ENCODE peak calls at places on chromosomes 7 and 10, in ten cellular contexts. E, F, H, N, D, B, P, T, X and R are unnamed samples.

GRCh38 chr10:66671064-66671463 is 254.8 kb upstream of the LRRTM3 start:
- DNase-seq in E (no peak), F (no peak), H (no peak), N (no peak), D (no peak), B (no peak), P (no peak), T (no peak), X (no peak), R (no peak)

GRCh38 chr10:68153473-68154210 is 44.4 kb downstream of the MYPN start:
- DNase-seq in E (no peak), F (peak; percentile 15), H (peak; percentile 46), N (peak; percentile 99), D (no peak), B (peak; percentile 99), P (peak; percentile 100), T (no peak), X (no peak), R (peak; percentile 98)

GRCh38 chr10:124093076-124093773 is at the start of gene CHST15:
- DNase-seq in E (peak; percentile 61), F (no peak), H (peak; percentile 59), N (no peak), D (peak; percentile 74), B (peak; percentile 69), P (peak; percentile 83), T (peak; percentile 53), X (peak; percentile 69), R (peak; percentile 91)

GRCh38 chr7:96415293-96415940 is 93.5 kb upstream of the SLC25A13 start:
- DNase-seq in E (no peak), F (no peak), H (no peak), N (no peak), D (no peak), B (no peak), P (no peak), T (no peak), X (no peak), R (no peak)

GRCh38 chr7:126689037-126689436 is 563.7 kb downstream of the GRM8 start:
- DNase-seq in E (no peak), F (no peak), H (no peak), N (no peak), D (no peak), B (peak; percentile 52), P (no peak), T (no peak), X (no peak), R (no peak)

GRCh38 chr10:126205482-126206210 is 182.6 kb downstream of the ADAM12 start:
- DNase-seq in E (no peak), F (no peak), H (no peak), N (no peak), D (no peak), B (peak; percentile 70), P (no peak), T (no peak), X (no peak), R (no peak)

GRCh38 chr7:148148456-148148855 is 442.1 kb upstream of the C7orf33 start:
- DNase-seq in E (no peak), F (no peak), H (no peak), N (no peak), D (no peak), B (no peak), P (no peak), T (no peak), X (no peak), R (no peak)

GRCh38 chr10:125096371-125096770 is 64.0 kb downstream of the CTBP2 start:
- DNase-seq in E (no peak), F (no peak), H (no peak), N (no peak), D (no peak), B (no peak), P (no peak), T (no peak), X (no peak), R (peak; percentile 77)

GRCh38 chr10:43395571-43396060 is 13.4 kb downstream of the HNRNPF start:
- DNase-seq in E (peak; percentile 74), F (no peak), H (no peak), N (peak; percentile 28), D (no peak), B (no peak), P (no peak), T (no peak), X (peak; percentile 66), R (no peak)

GRCh38 chr10:21368022-21368582 is 157.4 kb downstream of the SKIDA1 start:
- DNase-seq in E (no peak), F (no peak), H (no peak), N (no peak), D (no peak), B (peak; percentile 14), P (no peak), T (no peak), X (no peak), R (no peak)

GRCh38 chr7:40611472-40611871 is 476.7 kb downstream of the SUGCT start:
- DNase-seq in E (no peak), F (no peak), H (no peak), N (no peak), D (no peak), B (no peak), P (peak; percentile 4), T (no peak), X (no peak), R (no peak)

GRCh38 chr7:123410273-123410928 is 124.0 kb downstream of the IQUB start:
- DNase-seq in E (no peak), F (no peak), H (no peak), N (no peak), D (peak; percentile 32), B (peak; percentile 59), P (peak; percentile 66), T (no peak), X (no peak), R (peak; percentile 3)

DNA sequence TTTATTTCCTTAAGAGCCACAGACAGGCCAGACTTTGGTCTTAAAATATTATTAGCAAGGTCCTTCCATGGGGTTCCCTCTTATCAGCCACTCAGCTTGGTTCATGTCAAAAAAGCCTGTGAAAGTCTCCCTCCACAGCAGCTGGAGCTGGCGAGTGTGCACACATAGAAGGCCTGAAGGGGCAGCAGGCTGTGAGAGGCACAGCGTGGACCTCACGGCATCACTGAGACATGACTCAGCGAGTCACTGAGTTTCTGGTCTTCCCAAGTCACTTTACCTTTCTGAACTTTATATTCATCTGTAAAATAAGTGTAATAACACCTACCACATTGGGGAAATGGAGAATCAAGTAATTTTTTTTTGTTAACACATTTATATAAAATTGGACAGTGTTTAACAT is 8.7 kb downstream of the TAF3 start:
- DNase-seq in E (no peak), F (no peak), H (peak; percentile 74), N (peak; percentile 74), D (no peak), B (peak; percentile 59), P (peak; percentile 24), T (no peak), X (no peak), R (peak; percentile 25)
- TF ChIP-seq CTCF in E (no peak), F (no peak), H (peak; percentile 37), N (peak; percentile 21), D (no peak), B (peak; percentile 36), P (no peak), T (no peak), X (no peak), R (no peak)

GRCh38 chr7:158591944-158592343 is 4.3 kb upstream of the PTPRN2 start:
- DNase-seq in E (no peak), F (no peak), H (no peak), N (no peak), D (no peak), B (no peak), P (no peak), T (no peak), X (no peak), R (no peak)
- H3K27ac ChIP-seq in E (no peak overlapping the region), F (no peak overlapping the region), H (no peak overlapping the region), N (no peak overlapping the region), D (no peak overlapping the region), B (no peak overlapping the region), P (no peak overlapping the region), T (no peak overlapping the region), X (no peak overlapping the region), R (no peak overlapping the region)

GRCh38 chr10:14385591-14386201 is 55.0 kb upstream of the FRMD4A start:
- DNase-seq in E (no peak), F (no peak), H (no peak), N (peak; percentile 20), D (no peak), B (no peak), P (peak; percentile 2), T (no peak), X (no peak), R (no peak)
- TF ChIP-seq CTCF in E (no peak), F (no peak), H (peak; percentile 11), N (no peak), D (no peak), B (peak; percentile 25), P (no peak), T (no peak), X (peak; percentile 52), R (no peak)

GRCh38 chr7:24075426-24075810 is 208.6 kb upstream of the NPY start:
- DNase-seq in E (no peak), F (no peak), H (no peak), N (no peak), D (no peak), B (no peak), P (peak; percentile 50), T (no peak), X (no peak), R (peak; percentile 20)
- H3K27ac ChIP-seq in E (peak overlapping the region; percentile 71), F (no peak overlapping the region), H (no peak overlapping the region), N (no peak overlapping the region), D (no peak overlapping the region), B (no peak overlapping the region), P (peak overlapping the region; percentile 82), T (no peak overlapping the region), X (no peak overlapping the region), R (no peak overlapping the region)